ENCODE peak calls at places on chromosomes 16 and 17, in seven cellular contexts. Q, F, N, H, T, Z and G are unnamed samples.

GRCh38 chr16:28267356-28267755 is 25.0 kb upstream of the SBK1 start:
- DNase-seq in Q (no peak), F (no peak), N (no peak), H (no peak), T (no peak), Z (no peak), G (no peak)

GRCh38 chr17:47324224-47325020 is 667 bp downstream of the EFCAB13 start:
- DNase-seq in Q (peak), F (peak), N (peak), H (peak), T (no peak), Z (no peak), G (peak)

GRCh38 chr17:2905697-2906595 is 109.7 kb downstream of the RAP1GAP2 start:
- DNase-seq in Q (no peak), F (no peak), N (no peak), H (no peak), T (no peak), Z (no peak), G (no peak)

GRCh38 chr17:41772218-41772585 is 14.3 kb downstream of the JUP start:
- DNase-seq in Q (no peak), F (no peak), N (no peak), H (no peak), T (peak), Z (peak), G (peak)

GRCh38 chr17:69654981-69655581 is 240.6 kb downstream of the MAP2K6 start:
- DNase-seq in Q (no peak), F (no peak), N (peak), H (no peak), T (peak), Z (no peak), G (no peak)

GRCh38 chr16:85891033-85891775 is 7.8 kb upstream of the IRF8 start:
- DNase-seq in Q (no peak), F (no peak), N (peak), H (no peak), T (peak), Z (no peak), G (no peak)

GRCh38 chr16:85421338-85422123 is 191.6 kb upstream of the GSE1 start:
- DNase-seq in Q (no peak), F (no peak), N (no peak), H (no peak), T (no peak), Z (peak), G (no peak)

GRCh38 chr16:85571813-85572619 is 41.1 kb upstream of the GSE1 start:
- DNase-seq in Q (no peak), F (peak), N (no peak), H (no peak), T (no peak), Z (no peak), G (no peak)

GRCh38 chr16:73172621-73173312 is 124.8 kb upstream of the ZFHX3 start:
- DNase-seq in Q (no peak), F (no peak), N (peak), H (peak), T (peak), Z (peak), G (peak)

GRCh38 chr17:81383504-81384421 is 11.5 kb upstream of the BAHCC1 start:
- DNase-seq in Q (no peak), F (no peak), N (no peak), H (no peak), T (no peak), Z (no peak), G (no peak)

GRCh38 chr17:848402-848801 is 66.2 kb downstream of the MRM3 start:
- DNase-seq in Q (no peak), F (no peak), N (no peak), H (no peak), T (no peak), Z (no peak), G (no peak)

GRCh38 chr17:59825533-59826316 is 67.0 kb downstream of the TUBD1 start:
- DNase-seq in Q (no peak), F (no peak), N (peak), H (no peak), T (no peak), Z (no peak), G (no peak)